ENCODE peak calls at places on chromosome 14, in nine cellular contexts. N is psoas muscle; Z is neural progenitor cell; C is fibroblast of lung; O is Caco-2; H is astrocyte of the cerebellum; L is CD8-positive, alpha-beta T cell; U is fibroblast of mammary gland; D is bronchial epithelial cell. K is an unnamed sample.
A peak's percentile ranks its signal among the peaks of the same experiment; 100 is the strongest.

GRCh38 chr14:70856851-70857498 is 47.7 kb upstream of the MAP3K9 start:
- DNase-seq in N (no peak), Z (no peak), C (peak; percentile 73), O (no peak), H (peak; percentile 89), L (no peak), U (peak; percentile 95), D (peak; percentile 95), K (no peak)

GRCh38 chr14:100150932-100151587 is 8.4 kb downstream of the DEGS2 start:
- DNase-seq in N (no peak), Z (no peak), C (no peak), O (no peak), H (no peak), L (no peak), U (no peak), D (peak; percentile 61), K (no peak)

GRCh38 chr14:54200726-54201125 is 196.1 kb upstream of the CDKN3 start:
- DNase-seq in N (no peak), Z (no peak), C (no peak), O (no peak), H (no peak), L (no peak), U (peak; percentile 62), D (peak; percentile 53), K (no peak)

GRCh38 chr14:54675236-54676125 is 108.6 kb downstream of the SAMD4A start:
- DNase-seq in N (no peak), Z (no peak), C (no peak), O (no peak), H (no peak), L (no peak), U (no peak), D (no peak), K (no peak)

GRCh38 chr14:52895000-52895399 is 55.9 kb downstream of the FERMT2 start:
- DNase-seq in N (no peak), Z (no peak), C (peak; percentile 64), O (no peak), H (no peak), L (no peak), U (peak; percentile 52), D (no peak), K (no peak)

GRCh38 chr14:96626916-96627315 is 124.7 kb downstream of the PAPOLA start:
- DNase-seq in N (no peak), Z (no peak), C (no peak), O (no peak), H (no peak), L (no peak), U (no peak), D (no peak), K (no peak)

GRCh38 chr14:55160989-55161388 is 30.4 kb downstream of the DLGAP5 start:
- DNase-seq in N (no peak), Z (no peak), C (peak; percentile 72), O (no peak), H (peak; percentile 39), L (no peak), U (peak; percentile 49), D (peak; percentile 44), K (no peak)

GRCh38 chr14:51993274-51993673 is 3.9 kb downstream of the RTRAF start:
- DNase-seq in N (no peak), Z (no peak), C (no peak), O (no peak), H (no peak), L (no peak), U (no peak), D (no peak), K (no peak)

GRCh38 chr14:75147423-75148071 is 20.7 kb upstream of the NEK9 start:
- DNase-seq in N (peak; percentile 56), Z (peak; percentile 72), C (peak; percentile 84), O (peak; percentile 48), H (peak; percentile 97), L (no peak), U (peak; percentile 85), D (peak; percentile 46), K (no peak)

GRCh38 chr14:82449926-82450325 is 916.3 kb upstream of the SEL1L start:
- DNase-seq in N (no peak), Z (no peak), C (no peak), O (no peak), H (no peak), L (no peak), U (no peak), D (no peak), K (no peak)

GRCh38 chr14:94904636-94905035 is 134.7 kb upstream of the GSC start:
- DNase-seq in N (no peak), Z (peak; percentile 32), C (no peak), O (no peak), H (peak; percentile 66), L (no peak), U (peak; percentile 7), D (no peak), K (no peak)

GRCh38 chr14:51862839-51863235 is 2.4 kb downstream of the GNG2 start:
- DNase-seq in N (no peak), Z (no peak), C (peak; percentile 64), O (no peak), H (no peak), L (no peak), U (no peak), D (no peak), K (no peak)

GRCh38 chr14:91410781-91411536 is 6.7 kb downstream of the CCDC88C start:
- DNase-seq in N (no peak), Z (no peak), C (no peak), O (no peak), H (no peak), L (no peak), U (no peak), D (no peak), K (peak; percentile 41)

GRCh38 chr14:80390911-80391310 is 179.6 kb upstream of the DIO2 start:
- DNase-seq in N (no peak), Z (peak; percentile 31), C (no peak), O (no peak), H (no peak), L (no peak), U (peak; percentile 27), D (peak; percentile 95), K (no peak)

GRCh38 chr14:28116716-28117115 is 649.9 kb upstream of the FOXG1 start:
- DNase-seq in N (no peak), Z (no peak), C (no peak), O (no peak), H (no peak), L (no peak), U (no peak), D (no peak), K (no peak)

GRCh38 chr14:99258341-99258781 is 13.6 kb downstream of the BCL11B start:
- DNase-seq in N (no peak), Z (no peak), C (no peak), O (no peak), H (no peak), L (no peak), U (no peak), D (no peak), K (no peak)

DNA sequence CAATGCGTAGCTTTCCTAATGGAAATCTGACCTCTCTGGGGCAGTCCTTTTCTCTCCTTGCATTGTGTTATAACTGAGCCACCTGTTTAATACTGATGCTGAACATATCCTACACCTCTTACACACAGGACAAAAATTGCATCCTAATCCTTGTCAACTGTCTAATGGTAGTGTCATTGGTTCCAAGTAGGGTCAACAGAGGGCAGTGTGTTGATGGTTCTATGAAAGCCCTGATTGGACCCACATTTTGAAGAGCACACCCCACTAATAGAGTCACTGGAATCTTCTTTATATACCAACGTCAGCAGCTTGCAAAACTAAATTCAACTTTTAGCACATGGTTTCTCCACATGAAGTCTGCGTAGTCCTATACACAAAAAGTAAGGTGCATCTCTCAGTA is 148.2 kb downstream of the SLC25A21 start:
- DNase-seq in N (no peak), Z (no peak), C (no peak), O (no peak), H (no peak), L (no peak), U (no peak), D (peak; percentile 21), K (no peak)
- TF ChIP-seq CTCF in N (no peak), Z (peak; percentile 42), C (no peak), O (no peak), H (no peak), L (no peak), U (peak; percentile 7), D (no peak), K (no peak)

DNA sequence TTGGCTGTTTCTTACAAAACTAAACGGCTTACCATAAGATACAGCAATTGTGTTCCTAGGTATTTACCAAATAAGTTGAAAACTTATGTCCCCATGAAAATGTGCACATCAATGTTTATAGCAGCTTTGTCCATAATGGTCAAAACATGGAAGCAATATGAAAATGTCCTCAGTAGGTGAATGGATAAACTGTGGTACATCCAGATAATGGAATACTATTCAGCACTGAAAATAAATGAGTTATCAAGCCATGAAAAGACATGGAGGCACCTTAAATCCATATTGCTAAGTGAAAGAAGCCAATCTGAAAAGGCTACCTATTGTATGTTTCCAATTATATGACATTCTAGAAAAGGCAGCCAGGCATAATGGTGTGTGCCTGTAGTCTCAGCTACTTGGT is 40.7 kb downstream of the CFL2 start:
- DNase-seq in N (no peak), Z (no peak), C (no peak), O (no peak), H (no peak), L (no peak), U (no peak), D (no peak), K (no peak)
- TF ChIP-seq CTCF in N (no peak), Z (no peak), C (no peak), O (no peak), H (no peak), L (no peak), U (no peak), D (no peak), K (no peak)

DNA sequence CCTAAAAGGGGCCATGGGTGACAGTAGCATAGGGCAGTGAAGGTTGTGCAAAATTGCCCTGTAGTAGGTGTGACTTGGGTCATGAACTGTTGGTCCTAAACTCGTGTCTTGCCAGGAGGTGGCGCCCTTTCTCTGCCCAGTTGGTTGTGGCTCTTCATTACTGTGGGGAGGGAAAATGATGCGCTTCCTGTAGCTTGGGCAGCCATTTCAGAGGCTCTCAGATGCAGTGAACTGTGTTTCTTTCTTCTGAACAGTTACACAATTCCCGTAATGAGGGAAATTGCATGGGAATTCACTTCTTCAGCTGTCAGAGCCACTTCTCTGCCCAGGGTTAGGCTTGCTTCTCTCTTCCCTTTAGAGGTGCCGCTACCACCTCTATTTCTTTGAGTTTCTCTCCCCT is 148.1 kb upstream of the NRXN3 start:
- DNase-seq in N (peak; percentile 27), Z (peak; percentile 87), C (peak; percentile 3), O (peak; percentile 59), H (peak; percentile 18), L (no peak), U (peak; percentile 68), D (peak; percentile 60), K (peak; percentile 27)
- TF ChIP-seq CTCF in N (peak; percentile 50), Z (peak; percentile 89), C (peak; percentile 28), O (peak; percentile 50), H (peak; percentile 63), L (no peak), U (peak; percentile 75), D (peak; percentile 90), K (peak; percentile 59)

DNA sequence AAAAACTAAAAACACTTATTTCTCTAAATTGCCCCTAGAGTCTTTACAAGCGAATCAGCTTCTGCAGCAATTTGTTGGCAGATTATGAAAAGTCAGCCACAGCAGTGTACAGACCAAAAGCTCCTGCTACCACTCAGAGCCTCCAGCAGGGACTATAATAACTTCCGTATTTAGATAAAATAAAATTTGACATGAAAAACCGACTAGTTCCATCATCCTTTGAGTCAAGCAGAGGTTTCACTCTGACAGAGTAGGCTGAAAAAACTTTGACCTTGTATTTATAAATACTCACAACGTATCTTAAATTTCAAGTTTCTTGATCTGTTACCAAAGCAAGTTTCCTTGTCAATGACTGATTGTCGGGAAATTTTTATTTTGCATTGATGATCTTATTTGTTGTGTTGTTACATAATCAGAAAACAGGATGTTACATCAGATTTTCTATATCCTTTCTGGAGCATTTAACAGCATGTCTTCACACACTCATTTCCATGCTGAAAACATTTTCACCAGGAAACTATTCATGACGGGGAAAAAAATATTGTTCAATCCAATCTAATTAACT is 283.4 kb downstream of the DAD1 start:
- DNase-seq in N (no peak), Z (no peak), C (no peak), O (no peak), H (no peak), L (no peak), U (no peak), D (no peak), K (no peak)
- TF ChIP-seq CTCF in N (no peak), Z (no peak), C (no peak), O (no peak), H (no peak), L (no peak), U (no peak), D (no peak), K (no peak)